ENCODE peak calls at places on chromosomes 16 and 17, in eight cellular contexts. A, W, R, L, J, M, H and D are unnamed samples.

GRCh38 chr17:81453712-81454111 is 58.5 kb downstream of the BAHCC1 start:
- DNase-seq in A (no peak), W (peak; percentile 63), R (no peak), L (no peak), J (no peak), M (no peak), H (no peak), D (peak; percentile 13)

GRCh38 chr17:7884581-7885356 is 3.8 kb upstream of the CHD3 start:
- DNase-seq in A (peak; percentile 21), W (peak; percentile 36), R (no peak), L (peak; percentile 66), J (no peak), M (peak; percentile 29), H (peak; percentile 66), D (peak; percentile 53)

GRCh38 chr16:52418206-52418605 is 128.7 kb downstream of the TOX3 start:
- DNase-seq in A (no peak), W (no peak), R (no peak), L (no peak), J (no peak), M (no peak), H (no peak), D (no peak)

GRCh38 chr17:40803617-40804082 is 3.9 kb upstream of the KRT28 start:
- DNase-seq in A (peak; percentile 73), W (peak; percentile 76), R (peak; percentile 71), L (peak; percentile 78), J (peak; percentile 76), M (peak; percentile 76), H (no peak), D (peak; percentile 79)

GRCh38 chr17:14886200-14886739 is 378.9 kb downstream of the PMP22 start:
- DNase-seq in A (no peak), W (peak; percentile 1), R (no peak), L (no peak), J (no peak), M (no peak), H (no peak), D (no peak)

GRCh38 chr17:77894126-77894956 is 64.2 kb upstream of the TNRC6C start:
- DNase-seq in A (no peak), W (no peak), R (no peak), L (peak; percentile 30), J (no peak), M (no peak), H (no peak), D (no peak)

GRCh38 chr16:87543436-87544191 is 50.8 kb upstream of the ZCCHC14 start:
- DNase-seq in A (peak; percentile 43), W (peak; percentile 27), R (peak; percentile 31), L (peak; percentile 32), J (no peak), M (no peak), H (no peak), D (no peak)

GRCh38 chr16:65422934-65423333 is 301.1 kb upstream of the CDH11 start:
- DNase-seq in A (no peak), W (no peak), R (no peak), L (no peak), J (no peak), M (no peak), H (no peak), D (no peak)

GRCh38 chr16:78478267-78478821 is 378.9 kb downstream of the WWOX start:
- DNase-seq in A (no peak), W (no peak), R (no peak), L (no peak), J (no peak), M (no peak), H (no peak), D (no peak)

GRCh38 chr17:32269377-32269776 is 3.7 kb downstream of the RHBDL3 start:
- DNase-seq in A (no peak), W (no peak), R (no peak), L (no peak), J (no peak), M (no peak), H (no peak), D (no peak)

GRCh38 chr17:67582632-67583230 is 135.0 kb upstream of the NOL11 start:
- DNase-seq in A (no peak), W (no peak), R (no peak), L (no peak), J (no peak), M (peak; percentile 76), H (no peak), D (no peak)

GRCh38 chr17:17515921-17516295 is 19.7 kb upstream of the RASD1 start:
- DNase-seq in A (peak; percentile 40), W (no peak), R (peak; percentile 4), L (no peak), J (no peak), M (no peak), H (no peak), D (no peak)

GRCh38 chr17:33494156-33494555 is 201.1 kb upstream of the ASIC2 start:
- DNase-seq in A (peak; percentile 17), W (no peak), R (peak; percentile 35), L (no peak), J (no peak), M (no peak), H (no peak), D (no peak)

GRCh38 chr16:30533748-30534367 is 800 bp downstream of the ZNF747 start:
- DNase-seq in A (no peak), W (peak; percentile 44), R (no peak), L (no peak), J (no peak), M (no peak), H (peak; percentile 72), D (no peak)

GRCh38 chr17:9566067-9566466 is 9.6 kb downstream of the STX8 start:
- DNase-seq in A (no peak), W (peak; percentile 21), R (no peak), L (no peak), J (no peak), M (no peak), H (no peak), D (no peak)

GRCh38 chr16:52366997-52367396 is 179.9 kb downstream of the TOX3 start:
- DNase-seq in A (no peak), W (no peak), R (no peak), L (no peak), J (no peak), M (no peak), H (no peak), D (no peak)

GRCh38 chr17:61139219-61139618 is 260.4 kb upstream of the TBX2 start:
- DNase-seq in A (peak; percentile 83), W (peak; percentile 87), R (peak; percentile 68), L (peak; percentile 71), J (no peak), M (no peak), H (no peak), D (peak; percentile 19)

GRCh38 chr16:47716571-47716970 is 255.4 kb downstream of the PHKB start:
- DNase-seq in A (peak; percentile 13), W (no peak), R (no peak), L (no peak), J (no peak), M (no peak), H (no peak), D (no peak)

GRCh38 chr16:66517586-66518263 is 32.2 kb downstream of the TK2 start:
- DNase-seq in A (no peak), W (no peak), R (no peak), L (no peak), J (no peak), M (peak; percentile 34), H (peak; percentile 74), D (no peak)

GRCh38 chr16:12431547-12431946 is 372.1 kb downstream of the CPPED1 start:
- DNase-seq in A (no peak), W (no peak), R (no peak), L (no peak), J (no peak), M (no peak), H (no peak), D (no peak)

GRCh38 chr17:58365980-58366595 is 14.1 kb upstream of the SUPT4H1 start:
- DNase-seq in A (no peak), W (no peak), R (no peak), L (no peak), J (no peak), M (no peak), H (no peak), D (no peak)

GRCh38 chr17:76459674-76460073 is 6.7 kb upstream of the UBE2O start:
- DNase-seq in A (no peak), W (no peak), R (no peak), L (no peak), J (no peak), M (no peak), H (no peak), D (no peak)
- H3K27ac ChIP-seq in A (no peak overlapping the region), W (no peak overlapping the region), R (no peak overlapping the region), L (no peak overlapping the region), J (no peak overlapping the region), M (no peak overlapping the region), H (no peak overlapping the region), D (no peak overlapping the region)

GRCh38 chr17:65662166-65662565 is 100.7 kb upstream of the AXIN2 start:
- DNase-seq in A (peak; percentile 88), W (no peak), R (no peak), L (no peak), J (no peak), M (no peak), H (no peak), D (no peak)

GRCh38 chr17:65657251-65657828 is 95.9 kb upstream of the AXIN2 start:
- DNase-seq in A (no peak), W (no peak), R (no peak), L (no peak), J (no peak), M (no peak), H (no peak), D (no peak)

GRCh38 chr17:65660078-65660477 is 98.6 kb upstream of the AXIN2 start:
- DNase-seq in A (no peak), W (no peak), R (no peak), L (no peak), J (no peak), M (no peak), H (no peak), D (no peak)

GRCh38 chr17:65660947-65661346 is 99.5 kb upstream of the AXIN2 start:
- DNase-seq in A (peak; percentile 62), W (no peak), R (peak; percentile 73), L (no peak), J (no peak), M (no peak), H (no peak), D (no peak)

DNA sequence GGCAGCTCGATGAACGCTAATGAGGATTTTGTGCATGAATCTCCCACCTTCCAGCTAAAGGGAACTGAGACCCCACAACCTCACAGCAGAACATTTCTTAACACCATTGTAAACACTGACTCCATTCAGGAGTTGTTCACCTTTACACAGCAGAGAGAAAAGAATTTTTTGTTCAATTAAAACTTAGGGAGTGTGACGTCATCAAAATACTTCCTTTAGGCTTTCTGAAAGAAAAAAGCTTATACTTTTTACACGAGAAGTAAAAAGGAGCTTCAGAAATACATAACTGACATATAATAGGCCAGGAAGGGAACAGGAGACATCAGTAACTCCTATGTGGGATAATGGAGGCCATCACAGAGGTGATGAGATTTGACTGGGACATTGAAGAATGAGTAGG is 98.1 kb upstream of the AXIN2 start:
- DNase-seq in A (no peak), W (no peak), R (no peak), L (no peak), J (no peak), M (no peak), H (no peak), D (no peak)
- H3K27ac ChIP-seq in A (no peak overlapping the region), W (no peak overlapping the region), R (no peak overlapping the region), L (no peak overlapping the region), J (no peak overlapping the region), M (no peak overlapping the region), H (no peak overlapping the region), D (no peak overlapping the region)

GRCh38 chr17:29706045-29706431 is 83.3 kb upstream of the CORO6 start:
- DNase-seq in A (no peak), W (no peak), R (no peak), L (no peak), J (no peak), M (no peak), H (no peak), D (no peak)
- H3K27ac ChIP-seq in A (peak overlapping the region; percentile 62), W (peak overlapping the region; percentile 89), R (no peak overlapping the region), L (peak overlapping the region; percentile 83), J (peak overlapping the region; percentile 80), M (no peak overlapping the region), H (peak overlapping the region; percentile 54), D (peak overlapping the region; percentile 62)

GRCh38 chr16:74298104-74298503 is 1.5 kb downstream of the PSMD7 start:
- DNase-seq in A (no peak), W (no peak), R (no peak), L (no peak), J (no peak), M (no peak), H (no peak), D (no peak)
- H3K27ac ChIP-seq in A (no peak overlapping the region), W (peak overlapping the region; percentile 96), R (no peak overlapping the region), L (no peak overlapping the region), J (no peak overlapping the region), M (no peak overlapping the region), H (no peak overlapping the region), D (no peak overlapping the region)